ENCODE peak calls at places on chromosomes 5 and 9, in four cellular contexts. M is fibroblast of mammary gland, Y is GM12865, R is omental fat pad. J is an unnamed sample.

GRCh38 chr5:68068204-68068603 is 147.4 kb upstream of the PIK3R1 start:
- DNase-seq in M (peak; percentile 75), Y (no peak), R (no peak), J (no peak)

GRCh38 chr5:149154629-149155028 is 13.3 kb downstream of the ABLIM3 start:
- DNase-seq in M (no peak), Y (no peak), R (no peak), J (no peak)

GRCh38 chr5:93746406-93747056 is 5.1 kb upstream of the POU5F2 start:
- DNase-seq in M (peak; percentile 58), Y (no peak), R (no peak), J (no peak)

GRCh38 chr5:7671420-7671819 is 179.5 kb downstream of the CFAP90 start:
- DNase-seq in M (no peak), Y (no peak), R (no peak), J (no peak)

GRCh38 chr5:168827636-168828035 is 248.5 kb upstream of the PANK3 start:
- DNase-seq in M (no peak), Y (no peak), R (no peak), J (no peak)

GRCh38 chr9:93089481-93089991 is 6.5 kb upstream of the CARD19 start:
- DNase-seq in M (no peak), Y (no peak), R (no peak), J (no peak)

GRCh38 chr9:70901741-70902140 is 219.7 kb downstream of the TRPM3 start:
- DNase-seq in M (peak; percentile 33), Y (no peak), R (no peak), J (no peak)

GRCh38 chr5:181223729-181224389 is 778 bp downstream of the TRIM41 start:
- DNase-seq in M (no peak), Y (peak; percentile 72), R (no peak), J (peak; percentile 69)

GRCh38 chr5:159052282-159053011 is 47.3 kb downstream of the EBF1 start:
- DNase-seq in M (peak; percentile 85), Y (peak; percentile 62), R (no peak), J (peak; percentile 32)

DNA sequence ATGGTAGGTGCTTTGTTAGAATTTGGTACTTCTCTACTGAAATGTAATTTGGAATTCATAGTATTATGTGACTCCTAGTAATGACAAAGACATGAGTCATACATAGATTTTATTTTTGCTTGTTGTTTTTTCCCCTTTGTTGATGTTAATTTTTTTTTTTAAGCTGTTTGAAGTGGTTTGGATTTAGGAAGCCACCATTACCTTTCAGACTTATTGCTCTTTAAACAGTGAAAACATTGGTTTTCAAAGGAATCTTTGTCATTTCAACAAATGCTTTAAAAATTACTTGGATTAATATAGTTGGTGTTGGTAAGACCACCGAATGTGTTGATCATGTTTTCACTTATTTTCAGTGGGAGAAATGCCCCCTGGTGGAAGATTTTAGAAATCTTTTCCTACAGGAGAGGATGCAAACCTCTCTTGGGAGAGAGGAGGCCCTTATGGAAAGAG is 170.1 kb upstream of the PITX1 start:
- DNase-seq in M (no peak), Y (no peak), R (no peak), J (no peak)
- TF ChIP-seq CTCF in M (peak; percentile 46), Y (peak; percentile 31), R (no peak), J (no peak)

DNA sequence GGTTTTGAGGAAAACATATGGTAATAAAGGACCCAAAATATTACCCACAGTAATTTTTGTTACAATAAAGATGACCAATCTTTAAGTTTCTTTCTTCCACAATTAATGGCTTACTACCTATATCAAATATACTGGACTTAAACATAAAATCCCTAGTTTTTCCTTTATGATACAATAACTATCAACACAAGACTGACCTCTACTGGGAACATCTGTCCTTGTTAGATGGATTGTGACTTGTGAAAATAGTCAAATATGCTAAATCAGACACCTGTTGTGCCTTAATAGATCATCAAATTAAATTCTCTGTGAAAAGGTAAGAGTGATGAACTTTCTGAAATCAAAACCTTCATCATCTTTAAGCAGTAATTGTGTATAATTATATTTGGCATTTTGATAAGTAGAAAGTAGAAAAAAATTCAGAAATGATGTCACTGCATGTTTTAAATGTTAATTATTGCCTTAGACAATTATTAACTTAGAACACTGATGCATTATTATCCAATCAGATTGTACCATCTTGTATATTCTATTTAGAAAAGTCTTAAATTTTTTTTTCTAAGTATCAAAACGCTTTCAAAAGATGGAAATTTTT is 113.6 kb downstream of the DEPDC1B start:
- DNase-seq in M (peak; percentile 51), Y (peak; percentile 44), R (no peak), J (peak; percentile 14)
- TF ChIP-seq CTCF in M (peak; percentile 40), Y (peak; percentile 35), R (no peak), J (peak; percentile 57)

DNA sequence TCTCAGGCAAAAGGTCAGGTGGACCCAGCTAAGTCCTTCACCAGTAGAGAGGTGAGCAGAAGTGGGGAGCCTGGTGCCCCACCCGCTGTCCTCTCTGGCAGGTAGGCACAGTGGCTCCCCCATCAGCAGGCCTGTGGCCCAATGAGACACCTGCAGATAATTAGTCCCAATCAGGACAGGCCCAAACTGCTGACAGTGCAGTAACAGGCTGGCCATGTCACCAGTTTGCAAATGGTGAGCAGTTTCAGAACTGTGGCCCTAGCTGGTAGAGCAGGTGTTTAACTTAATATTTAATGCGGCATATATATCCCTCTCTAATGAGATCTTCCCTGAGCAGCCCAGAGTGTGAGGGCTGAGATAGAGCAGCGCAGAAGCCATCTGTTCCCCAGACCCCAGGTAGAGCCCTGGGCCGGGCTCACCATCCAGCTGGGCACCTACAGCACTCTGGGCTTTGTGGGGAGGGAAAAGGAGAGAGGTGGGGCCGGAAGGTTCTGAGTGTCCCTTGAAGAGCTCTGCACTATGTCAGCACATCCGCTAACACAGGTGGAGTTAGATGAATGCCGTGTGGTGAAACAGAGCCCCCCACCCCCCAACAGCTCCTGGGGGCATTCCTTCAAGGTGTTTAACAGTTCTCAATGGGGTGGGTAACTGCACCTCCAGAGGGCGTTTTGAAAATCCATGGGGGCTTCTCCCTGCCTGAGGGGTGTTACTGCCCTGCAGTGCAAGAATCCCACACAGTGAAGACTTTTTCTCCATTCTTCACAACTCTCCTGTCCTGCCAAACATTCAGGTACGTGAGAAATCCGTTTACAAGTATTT is 120.5 kb downstream of the PAX5 start:
- DNase-seq in M (no peak), Y (no peak), R (no peak), J (no peak)
- TF ChIP-seq CTCF in M (no peak), Y (peak; percentile 2), R (no peak), J (no peak)

DNA sequence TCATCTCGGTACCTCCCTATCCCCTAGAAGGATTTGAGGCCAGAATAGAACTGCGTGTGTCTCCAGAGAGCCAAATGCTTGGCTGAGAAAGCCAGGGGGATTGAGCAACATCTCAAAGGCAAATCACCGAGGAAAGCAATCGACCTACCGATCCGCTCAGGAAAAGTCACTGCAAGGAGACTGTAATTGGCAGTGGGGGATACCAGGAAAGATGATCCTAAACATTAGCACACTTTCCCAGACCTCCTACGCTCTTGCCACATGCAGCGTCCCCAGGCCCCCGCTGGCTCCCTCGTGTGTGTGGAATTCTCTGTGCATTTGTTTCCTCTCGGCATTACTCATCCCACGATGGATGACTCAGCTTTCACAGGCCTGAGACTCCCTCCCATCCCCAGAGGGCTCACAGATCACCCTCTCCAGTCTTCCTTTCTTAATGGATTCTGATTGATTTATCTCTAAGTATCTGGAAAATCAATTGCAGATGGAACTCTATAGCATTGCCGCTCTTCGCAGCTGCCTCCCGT is 82.2 kb upstream of the ICE1 start:
- DNase-seq in M (peak; percentile 99), Y (no peak), R (peak; percentile 66), J (no peak)
- TF ChIP-seq CTCF in M (peak; percentile 70), Y (no peak), R (no peak), J (no peak)

DNA sequence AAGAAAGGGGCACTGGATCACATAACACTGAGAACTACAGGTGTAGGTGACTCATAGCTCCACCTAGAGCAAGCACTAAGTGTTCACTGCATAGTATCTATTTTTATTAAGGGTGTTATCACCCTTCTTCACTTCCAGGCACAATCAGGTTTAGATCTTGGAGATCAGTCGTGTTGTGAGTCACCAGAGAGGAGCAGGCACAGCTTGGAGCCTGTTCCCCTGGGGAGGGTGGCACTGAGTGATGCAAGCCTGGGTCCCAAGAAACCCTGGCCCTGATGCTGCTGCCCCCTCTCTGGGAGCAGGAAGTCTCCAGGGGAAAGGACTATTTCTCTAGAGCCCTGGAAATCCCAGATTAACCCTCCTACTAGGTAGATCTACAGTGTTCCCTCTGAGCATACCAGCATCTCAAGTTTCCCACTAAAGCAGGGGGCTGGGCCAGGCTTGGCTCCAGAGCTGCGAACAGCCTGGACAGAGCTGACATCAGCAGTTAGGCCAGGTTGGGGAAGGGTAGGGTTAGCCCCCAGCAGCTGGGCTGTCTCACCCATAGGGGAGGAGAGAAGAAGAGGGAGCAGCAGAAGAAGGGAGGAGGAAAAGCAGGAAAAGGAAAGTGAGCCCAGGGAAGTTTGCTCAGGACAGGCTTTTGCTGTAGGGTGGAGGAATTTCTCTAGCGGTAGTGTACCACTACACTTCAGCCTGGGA is 28.1 kb upstream of the SPINK4 start:
- DNase-seq in M (no peak), Y (no peak), R (no peak), J (no peak)
- TF ChIP-seq CTCF in M (no peak), Y (no peak), R (no peak), J (no peak)

J was measured in GM13977.